ENCODE peak calls at places on chromosomes 6 and 20, in five cellular contexts. Z, Y, F, J and S are unnamed samples.
A peak's percentile ranks its signal among the peaks of the same experiment; 100 is the strongest.

GRCh38 chr6:134041093-134041492 is 11.3 kb downstream of the SLC2A12 start:
- DNase-seq in Y (no peak), F (no peak), Z (no peak), J (no peak), S (no peak)

GRCh38 chr20:4304601-4305000 is 289.2 kb upstream of the RNF24 start:
- DNase-seq in F (no peak), Z (no peak), Y (no peak), J (no peak), S (no peak)

GRCh38 chr6:108788416-108788815 is 59.8 kb upstream of the ARMC2 start:
- DNase-seq in Z (no peak), F (no peak), Y (no peak), J (no peak), S (no peak)

GRCh38 chr6:1382331-1382882 is 7.0 kb upstream of the FOXF2 start:
- DNase-seq in F (no peak), Z (no peak), J (no peak), Y (no peak), S (no peak)

GRCh38 chr20:41078329-41078728 is 49.7 kb downstream of the TOP1 start:
- DNase-seq in J (no peak), Z (no peak), F (no peak), Y (no peak), S (no peak)

GRCh38 chr20:62818592-62819493 is 2.0 kb downstream of the COL9A3 start:
- DNase-seq in Y (peak; percentile 66), Z (peak; percentile 82), F (no peak), J (peak; percentile 81), S (no peak)

GRCh38 chr6:33692078-33692759 is 19.3 kb downstream of the UQCC2 start:
- DNase-seq in F (no peak), J (peak; percentile 66), Y (no peak), Z (peak; percentile 27), S (no peak)

GRCh38 chr6:142680308-142680707 is 264.7 kb downstream of the HIVEP2 start:
- DNase-seq in J (no peak), Z (no peak), Y (no peak), F (no peak), S (no peak)

GRCh38 chr20:40276291-40276690 is 412.7 kb downstream of the MAFB start:
- DNase-seq in Y (no peak), Z (no peak), F (no peak), J (no peak), S (no peak)

GRCh38 chr6:54633601-54634000 is 213.0 kb upstream of the FAM83B start:
- DNase-seq in Z (no peak), F (no peak), J (no peak), Y (no peak), S (no peak)

GRCh38 chr20:38165966-38166706 is 1.1 kb upstream of the TGM2 start:
- DNase-seq in Z (no peak), Y (no peak), J (no peak), F (no peak), S (no peak)

GRCh38 chr6:113383701-113384100 is 473.4 kb upstream of the MARCKS start:
- DNase-seq in J (no peak), Y (no peak), F (no peak), Z (no peak), S (no peak)

GRCh38 chr6:32614366-32615081 is 22.7 kb upstream of the HLA-DQA1 start:
- DNase-seq in Y (no peak), Z (no peak), F (no peak), J (no peak), S (no peak)

GRCh38 chr20:20547221-20547875 is 165.1 kb downstream of the RALGAPA2 start:
- DNase-seq in J (no peak), F (no peak), Z (no peak), Y (no peak), S (no peak)

GRCh38 chr20:6333110-6333509 is 210.3 kb upstream of the FERMT1 start:
- DNase-seq in J (no peak), F (no peak), Y (no peak), Z (no peak), S (no peak)

GRCh38 chr6:80319286-80319685 is 212.8 kb downstream of the BCKDHB start:
- DNase-seq in J (no peak), Y (no peak), F (no peak), Z (no peak), S (no peak)

GRCh38 chr6:170464080-170464479 is 89.0 kb downstream of the PSMB1 start:
- DNase-seq in F (no peak), J (no peak), Y (no peak), Z (peak; percentile 57), S (no peak)

GRCh38 chr6:82067021-82067420 is 180.5 kb downstream of the IBTK start:
- DNase-seq in Z (no peak), J (no peak), Y (no peak), F (no peak), S (no peak)

GRCh38 chr20:21361266-21361665 is 36.1 kb downstream of the NKX2-4 start:
- DNase-seq in Y (no peak), F (no peak), Z (no peak), J (no peak), S (no peak)

GRCh38 chr6:144104898-144105487 is 9.6 kb upstream of the SF3B5 start:
- DNase-seq in Y (no peak), Z (no peak), F (no peak), J (no peak), S (no peak)

GRCh38 chr20:31452575-31452974 is 12.1 kb downstream of the DEFB123 start:
- DNase-seq in Z (no peak), J (no peak), Y (no peak), F (no peak), S (no peak)

GRCh38 chr6:18141805-18142590 is 12.9 kb downstream of the TPMT start:
- DNase-seq in J (no peak), F (no peak), Z (no peak), Y (no peak), S (no peak)

GRCh38 chr6:16711551-16712249 is 49.6 kb downstream of the ATXN1 start:
- DNase-seq in J (no peak), Y (no peak), F (no peak), Z (no peak), S (no peak)

GRCh38 chr20:43238833-43239232 is 49.1 kb upstream of the PTPRT start:
- DNase-seq in J (no peak), Y (no peak), F (no peak), Z (no peak), S (no peak)

GRCh38 chr6:129929433-129929832 is 68.3 kb upstream of the TMEM244 start:
- DNase-seq in Z (no peak), Y (no peak), F (no peak), J (no peak), S (no peak)

GRCh38 chr20:57260065-57260958 is 6.1 kb downstream of the BMP7 start:
- DNase-seq in Z (no peak), F (no peak), Y (no peak), J (no peak), S (no peak)

GRCh38 chr20:14434379-14435136 is 97.1 kb upstream of the FLRT3 start:
- DNase-seq in J (no peak), F (no peak), Z (no peak), Y (no peak), S (no peak)

GRCh38 chr20:36573798-36574277 is 441 bp downstream of the TGIF2 start:
- DNase-seq in J (peak; percentile 29), Z (peak; percentile 91), F (no peak), Y (no peak), S (no peak)

GRCh38 chr6:170292111-170292777 is 1.4 kb upstream of the DLL1 start:
- DNase-seq in J (no peak), F (no peak), Y (no peak), Z (no peak), S (no peak)

GRCh38 chr6:166545156-166545555 is 41.3 kb downstream of the RAMACL start:
- DNase-seq in Z (no peak), Y (no peak), J (no peak), F (no peak), S (no peak)

GRCh38 chr6:105483492-105483891 is 80.6 kb upstream of the PREP start:
- DNase-seq in J (no peak), Z (no peak), Y (no peak), F (no peak), S (no peak)

GRCh38 chr20:23115823-23116222 is 29.7 kb upstream of the CD93 start:
- DNase-seq in J (no peak), Z (no peak), F (no peak), Y (no peak), S (no peak)
- H3K4me1 ChIP-seq in J (no peaks in the 10 kb centered on the region), Z (peaks cover 22% of the 10 kb centered on the region), F (no peaks in the 10 kb centered on the region), Y (no peaks in the 10 kb centered on the region), S (peaks cover 28% of the 10 kb centered on the region)

DNA sequence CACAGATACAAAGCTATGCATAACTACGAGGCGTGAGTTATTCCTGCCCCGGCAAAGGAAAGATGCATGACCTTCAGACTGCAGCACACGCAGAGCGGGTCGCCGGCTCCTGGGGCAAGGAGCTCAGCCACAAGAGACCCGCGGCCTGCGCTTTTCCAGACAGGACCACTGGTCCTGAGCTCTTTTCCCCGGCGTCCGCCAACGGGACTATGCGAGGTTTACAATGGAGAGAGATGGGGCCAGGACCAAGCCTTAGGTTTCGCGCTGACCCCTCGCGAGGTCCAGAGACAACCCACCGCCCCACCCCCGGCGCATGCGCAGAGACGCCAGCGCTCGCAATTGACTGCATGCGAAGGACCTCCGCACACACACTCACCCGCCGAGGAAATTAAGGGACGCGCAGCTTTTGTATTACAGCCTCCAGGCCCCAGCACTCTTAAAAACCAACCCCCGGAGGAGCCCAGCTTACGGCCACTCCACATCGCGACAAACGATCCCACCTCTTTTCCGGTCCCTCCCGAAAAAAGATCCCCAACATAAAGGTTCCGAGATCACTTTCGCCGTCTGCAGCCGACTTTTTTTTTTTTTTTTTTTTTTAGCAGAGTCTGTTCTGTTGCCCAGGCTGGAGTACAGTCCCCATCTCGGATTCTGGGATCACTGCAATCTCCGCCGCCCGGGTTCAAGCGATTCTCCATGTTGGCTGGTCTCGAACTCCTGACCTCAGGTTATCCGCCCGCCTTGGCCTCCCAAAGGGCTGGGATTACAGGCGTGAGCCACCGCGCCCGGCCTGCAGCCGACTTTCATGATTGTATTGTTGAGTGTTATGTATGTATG is at the start of gene COQ3:
- DNase-seq in F (peak; percentile 63), Y (peak; percentile 79), J (peak; percentile 64), Z (peak; percentile 95), S (no peak)
- TF ChIP-seq EP300 in F (no peak), Y (no peak), J (no peak), Z (no peak), S (no peak)

GRCh38 chr6:114418304-114418972 is 75.6 kb upstream of the HS3ST5 start:
- DNase-seq in F (no peak), J (no peak), Y (no peak), Z (no peak), S (no peak)

GRCh38 chr6:114421219-114421618 is 78.4 kb upstream of the HS3ST5 start:
- DNase-seq in Y (no peak), Z (no peak), F (peak; percentile 34), J (no peak), S (no peak)

GRCh38 chr6:114419175-114419574 is 76.4 kb upstream of the HS3ST5 start:
- DNase-seq in Y (no peak), Z (no peak), F (no peak), J (no peak), S (no peak)
- H3K4me1 ChIP-seq in Y (no peaks in the 10 kb centered on the region), Z (no peaks in the 10 kb centered on the region), F (peaks cover 10% of the 10 kb centered on the region), J (no peaks in the 10 kb centered on the region), S (no peaks in the 10 kb centered on the region)

GRCh38 chr6:5442946-5443345 is 181.6 kb downstream of the FARS2 start:
- DNase-seq in F (no peak), J (no peak), Z (no peak), Y (no peak), S (no peak)

GRCh38 chr6:5443491-5443890 is 182.2 kb downstream of the FARS2 start:
- DNase-seq in F (no peak), Z (no peak), J (no peak), Y (no peak), S (no peak)

GRCh38 chr6:5442319-5442718 is 181.0 kb downstream of the FARS2 start:
- DNase-seq in J (no peak), F (no peak), Y (no peak), Z (no peak), S (no peak)

GRCh38 chr6:5438882-5439584 is 177.7 kb downstream of the FARS2 start:
- DNase-seq in F (peak; percentile 59), Z (no peak), J (no peak), Y (no peak), S (no peak)

GRCh38 chr6:5439749-5440148 is 178.4 kb downstream of the FARS2 start:
- DNase-seq in Z (no peak), F (no peak), J (no peak), Y (no peak), S (no peak)
- TF ChIP-seq EP300 in Z (no peak), F (no peak), J (no peak), Y (no peak), S (no peak)